ENCODE peak calls at places on chromosomes 13 and 19, in six cellular contexts. One of them, this sample, is unnamed.

GRCh38 chr19:32537626-32538025 is 43.4 kb upstream of the PDCD5 start:
- DNase-seq in GM12878: no peak
- DNase-seq in transverse colon: no peak
- DNase-seq in upper lobe of left lung: no peak
- DNase-seq in sigmoid colon: no peak
- DNase-seq in K562: no peak
- DNase-seq in this sample: no peak

GRCh38 chr19:13022859-13023636 is 27.8 kb downstream of the NFIX start:
- DNase-seq in sigmoid colon: peak; percentile 97
- DNase-seq in K562: peak; percentile 68
- DNase-seq in upper lobe of left lung: peak; percentile 83
- DNase-seq in GM12878: no peak
- DNase-seq in transverse colon: peak; percentile 76
- DNase-seq in this sample: peak; percentile 95

GRCh38 chr19:13843104-13843921 is 33.6 kb upstream of the NANOS3 start:
- DNase-seq in upper lobe of left lung: peak; percentile 77
- DNase-seq in K562: no peak
- DNase-seq in GM12878: no peak
- DNase-seq in sigmoid colon: peak; percentile 86
- DNase-seq in transverse colon: peak; percentile 75
- DNase-seq in this sample: peak; percentile 92

GRCh38 chr19:5128251-5128931 is 159.5 kb downstream of the KDM4B start:
- DNase-seq in upper lobe of left lung: no peak
- DNase-seq in GM12878: no peak
- DNase-seq in sigmoid colon: peak; percentile 85
- DNase-seq in transverse colon: no peak
- DNase-seq in K562: peak; percentile 90
- DNase-seq in this sample: no peak

GRCh38 chr13:66665991-66666390 is 564.1 kb downstream of the PCDH9 start:
- DNase-seq in transverse colon: no peak
- DNase-seq in GM12878: no peak
- DNase-seq in sigmoid colon: no peak
- DNase-seq in K562: no peak
- DNase-seq in upper lobe of left lung: no peak
- DNase-seq in this sample: no peak

GRCh38 chr19:58498316-58499020 is 13.3 kb downstream of the SLC27A5 start:
- DNase-seq in transverse colon: no peak
- DNase-seq in K562: peak; percentile 21
- DNase-seq in GM12878: no peak
- DNase-seq in sigmoid colon: no peak
- DNase-seq in upper lobe of left lung: no peak
- DNase-seq in this sample: peak; percentile 77

GRCh38 chr13:79679334-79679733 is 198.4 kb downstream of the NDFIP2 start:
- DNase-seq in upper lobe of left lung: peak; percentile 75
- DNase-seq in sigmoid colon: peak; percentile 81
- DNase-seq in GM12878: no peak
- DNase-seq in K562: peak; percentile 61
- DNase-seq in transverse colon: peak; percentile 79
- DNase-seq in this sample: peak; percentile 78

GRCh38 chr19:33462112-33462726 is 59.4 kb downstream of the PEPD start:
- DNase-seq in GM12878: no peak
- DNase-seq in upper lobe of left lung: peak; percentile 15
- DNase-seq in sigmoid colon: no peak
- DNase-seq in K562: no peak
- DNase-seq in transverse colon: no peak
- DNase-seq in this sample: peak; percentile 43

GRCh38 chr13:99015606-99016520 is 38.0 kb upstream of the DOCK9 start:
- DNase-seq in K562: no peak
- DNase-seq in upper lobe of left lung: no peak
- DNase-seq in transverse colon: no peak
- DNase-seq in GM12878: no peak
- DNase-seq in sigmoid colon: no peak
- DNase-seq in this sample: no peak

GRCh38 chr13:87324558-87324957 is 346.6 kb upstream of the SLITRK5 start:
- DNase-seq in transverse colon: no peak
- DNase-seq in sigmoid colon: no peak
- DNase-seq in K562: no peak
- DNase-seq in upper lobe of left lung: no peak
- DNase-seq in GM12878: no peak
- DNase-seq in this sample: no peak

DNA sequence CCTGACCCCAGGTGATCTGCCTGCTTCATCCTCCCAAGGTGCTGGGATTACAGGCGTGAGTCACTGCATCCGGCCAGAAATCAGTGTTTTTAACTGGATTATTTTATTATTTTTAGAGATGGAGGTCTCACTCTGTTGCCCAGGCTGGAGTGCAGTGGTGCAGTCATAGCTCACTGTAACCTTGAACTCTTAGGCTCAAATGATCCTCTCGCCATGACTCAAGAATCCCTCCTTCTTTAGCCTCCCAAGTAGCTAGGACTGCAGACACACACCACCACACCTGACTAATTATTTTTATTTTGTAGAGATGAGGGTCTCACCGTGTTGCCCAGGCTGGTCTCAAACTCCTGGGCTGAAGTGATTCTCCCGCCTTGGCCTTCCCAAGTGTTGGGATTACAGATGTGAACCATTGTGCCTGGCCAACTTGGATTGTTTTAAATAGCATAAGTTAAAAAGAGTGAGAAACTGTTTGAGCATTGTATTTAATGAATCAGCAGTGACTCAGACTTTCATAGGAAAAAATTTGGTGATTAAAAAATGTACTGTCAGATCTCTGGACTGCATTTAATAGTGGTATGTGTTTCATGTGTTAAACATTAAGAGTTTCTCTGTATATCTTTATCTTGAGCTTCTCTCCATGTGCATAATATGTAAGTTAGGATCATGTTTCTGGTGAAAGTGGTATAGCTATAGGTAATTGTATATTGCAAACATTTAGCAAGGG is 121.1 kb downstream of the PCCA start:
- DNase-seq in K562: no peak
- DNase-seq in GM12878: no peak
- DNase-seq in upper lobe of left lung: no peak
- DNase-seq in sigmoid colon: no peak
- DNase-seq in transverse colon: no peak
- DNase-seq in this sample: no peak
- TF ChIP-seq POLR2A in K562: no peak
- TF ChIP-seq POLR2A in GM12878: no peak
- TF ChIP-seq POLR2A in upper lobe of left lung: no peak
- TF ChIP-seq POLR2A in sigmoid colon: no peak
- TF ChIP-seq POLR2A in transverse colon: no peak
- TF ChIP-seq POLR2A in this sample: no peak

GRCh38 chr13:81987159-81987558 is 1646.2 kb upstream of the SPRY2 start:
- DNase-seq in GM12878: no peak
- DNase-seq in K562: no peak
- DNase-seq in upper lobe of left lung: no peak
- DNase-seq in transverse colon: no peak
- DNase-seq in sigmoid colon: no peak
- DNase-seq in this sample: no peak
- TF ChIP-seq EP300 in GM12878: no peak
- TF ChIP-seq EP300 in K562: no peak
- TF ChIP-seq EP300 in upper lobe of left lung: no peak
- TF ChIP-seq EP300 in transverse colon: no peak
- TF ChIP-seq EP300 in sigmoid colon: no peak
- TF ChIP-seq EP300 in this sample: no peak

DNA sequence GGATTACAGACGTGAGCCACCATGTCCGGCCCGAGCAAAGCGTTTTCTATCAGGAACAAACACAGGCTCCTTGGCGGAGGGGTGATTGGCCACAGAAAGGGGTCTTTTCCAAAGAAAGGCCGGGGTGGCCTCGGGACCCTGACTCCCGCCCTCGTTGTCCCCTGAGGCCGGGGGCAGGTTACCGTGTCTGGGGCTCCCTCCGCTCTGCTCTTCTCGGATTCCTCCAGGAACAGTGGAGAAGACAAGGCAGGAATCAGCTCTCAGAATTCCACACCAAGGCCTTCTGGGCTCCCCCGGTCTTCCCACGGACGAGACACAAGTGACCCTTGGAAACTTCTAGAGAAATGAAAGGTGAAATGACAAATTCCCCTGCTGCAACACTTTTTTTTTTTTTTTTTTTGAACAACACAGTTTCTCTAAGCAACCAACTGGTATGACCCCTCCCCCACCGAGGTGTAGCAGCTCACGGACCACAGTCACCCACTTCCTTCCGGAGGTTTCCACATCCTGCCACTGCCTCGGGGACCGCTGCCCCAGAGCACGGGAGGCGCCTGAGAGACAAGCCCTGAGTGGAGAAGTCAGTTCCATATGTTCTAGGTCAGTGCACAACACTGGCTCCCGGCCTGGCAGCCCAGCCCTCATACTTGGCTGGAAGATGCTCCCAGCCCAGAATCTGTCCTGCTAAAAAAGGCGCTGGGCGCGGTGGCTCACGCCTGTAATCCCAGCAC is 11.0 kb downstream of the MOB3A start:
- DNase-seq in GM12878: peak; percentile 96
- DNase-seq in upper lobe of left lung: peak; percentile 89
- DNase-seq in K562: peak; percentile 70
- DNase-seq in transverse colon: peak; percentile 88
- DNase-seq in sigmoid colon: peak; percentile 81
- DNase-seq in this sample: peak; percentile 82
- TF ChIP-seq POLR2AphosphoS5 in GM12878: peak; percentile 91
- TF ChIP-seq POLR2AphosphoS5 in upper lobe of left lung: peak; percentile 86
- TF ChIP-seq POLR2AphosphoS5 in K562: no peak
- TF ChIP-seq POLR2AphosphoS5 in transverse colon: peak; percentile 41
- TF ChIP-seq POLR2AphosphoS5 in sigmoid colon: no peak
- TF ChIP-seq POLR2AphosphoS5 in this sample: no peak

DNA sequence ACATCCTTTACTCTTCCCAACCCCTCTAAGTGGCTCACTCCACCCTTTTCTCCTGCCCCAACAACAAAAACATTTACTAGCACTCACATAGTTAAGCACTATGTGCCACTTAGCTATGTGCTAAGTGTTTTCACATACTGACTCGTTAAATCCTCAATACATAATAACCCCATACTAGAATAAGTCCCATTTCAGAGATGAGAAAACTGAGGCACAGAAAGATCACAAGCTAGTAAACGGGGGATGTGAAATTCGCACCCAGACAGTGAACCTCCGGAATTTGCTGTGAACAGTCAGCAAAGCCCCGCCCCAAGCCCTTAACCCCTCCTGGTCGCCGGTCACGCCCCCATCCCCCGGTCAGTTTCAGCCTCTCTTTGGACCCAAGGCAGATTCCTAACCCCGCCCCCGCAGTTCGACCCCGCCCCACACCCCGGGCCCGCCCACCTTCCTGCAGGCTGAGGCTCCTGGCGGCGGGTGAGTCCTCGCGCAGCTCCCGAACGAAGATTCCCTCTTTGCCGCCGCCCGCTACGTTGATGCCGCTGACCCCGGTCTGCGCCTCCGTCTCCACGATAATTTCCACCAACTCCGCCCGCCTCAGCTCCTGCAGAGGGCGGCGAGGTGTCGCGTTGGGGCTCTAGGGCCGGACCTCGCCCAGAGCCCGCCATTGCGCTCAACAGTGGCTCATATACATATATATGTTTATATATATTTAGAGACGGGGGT is 9.8 kb downstream of the PRX start:
- DNase-seq in K562: peak; percentile 97
- DNase-seq in sigmoid colon: peak; percentile 95
- DNase-seq in GM12878: peak; percentile 69
- DNase-seq in transverse colon: peak; percentile 95
- DNase-seq in upper lobe of left lung: peak; percentile 94
- DNase-seq in this sample: peak; percentile 96
- TF ChIP-seq POLR2A in K562: no peak
- TF ChIP-seq POLR2A in sigmoid colon: no peak
- TF ChIP-seq POLR2A in GM12878: peak; percentile 44
- TF ChIP-seq POLR2A in transverse colon: peak; percentile 48
- TF ChIP-seq POLR2A in upper lobe of left lung: peak; percentile 57
- TF ChIP-seq POLR2A in this sample: no peak

DNA sequence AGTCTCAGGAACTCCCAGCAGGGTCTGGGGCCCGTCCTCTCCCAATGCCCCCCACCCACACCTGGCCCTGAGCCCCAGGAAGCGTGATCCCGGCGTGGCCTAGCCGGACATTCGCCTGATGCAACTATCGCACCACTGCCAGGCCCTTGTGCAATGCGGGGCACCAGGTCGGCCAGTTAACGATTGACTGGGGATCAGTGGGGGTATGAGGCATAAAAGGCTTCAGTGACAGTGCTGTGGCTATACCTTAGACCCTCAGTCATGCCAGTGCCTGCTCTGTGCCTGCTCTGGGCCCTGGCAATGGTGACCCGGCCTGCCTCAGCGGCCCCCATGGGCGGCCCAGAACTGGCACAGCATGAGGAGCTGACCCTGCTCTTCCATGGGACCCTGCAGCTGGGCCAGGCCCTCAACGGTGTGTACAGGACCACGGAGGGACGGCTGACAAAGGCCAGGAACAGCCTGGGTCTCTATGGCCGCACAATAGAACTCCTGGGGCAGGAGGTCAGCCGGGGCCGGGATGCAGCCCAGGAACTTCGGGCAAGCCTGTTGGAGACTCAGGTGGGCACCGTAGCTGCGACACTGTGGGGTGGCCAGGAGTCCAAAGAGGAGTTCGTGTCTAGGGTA is at the start of gene ANGPTL8:
- DNase-seq in transverse colon: no peak
- DNase-seq in sigmoid colon: no peak
- DNase-seq in K562: no peak
- DNase-seq in upper lobe of left lung: no peak
- DNase-seq in GM12878: no peak
- DNase-seq in this sample: no peak
- TF ChIP-seq EP300 in transverse colon: no peak
- TF ChIP-seq EP300 in sigmoid colon: no peak
- TF ChIP-seq EP300 in K562: no peak
- TF ChIP-seq EP300 in upper lobe of left lung: no peak
- TF ChIP-seq EP300 in GM12878: no peak
- TF ChIP-seq EP300 in this sample: no peak

GRCh38 chr19:42270346-42271044 is 1.4 kb downstream of the CIC start:
- DNase-seq in sigmoid colon: peak; percentile 92
- DNase-seq in upper lobe of left lung: peak; percentile 71
- DNase-seq in transverse colon: peak; percentile 63
- DNase-seq in GM12878: no peak
- DNase-seq in K562: peak; percentile 62
- DNase-seq in this sample: peak; percentile 82
- TF ChIP-seq POLR2AphosphoS5 in sigmoid colon: peak; percentile 47
- TF ChIP-seq POLR2AphosphoS5 in upper lobe of left lung: no peak
- TF ChIP-seq POLR2AphosphoS5 in transverse colon: peak; percentile 14
- TF ChIP-seq POLR2AphosphoS5 in GM12878: peak; percentile 71
- TF ChIP-seq POLR2AphosphoS5 in K562: no peak
- TF ChIP-seq POLR2AphosphoS5 in this sample: no peak

DNA sequence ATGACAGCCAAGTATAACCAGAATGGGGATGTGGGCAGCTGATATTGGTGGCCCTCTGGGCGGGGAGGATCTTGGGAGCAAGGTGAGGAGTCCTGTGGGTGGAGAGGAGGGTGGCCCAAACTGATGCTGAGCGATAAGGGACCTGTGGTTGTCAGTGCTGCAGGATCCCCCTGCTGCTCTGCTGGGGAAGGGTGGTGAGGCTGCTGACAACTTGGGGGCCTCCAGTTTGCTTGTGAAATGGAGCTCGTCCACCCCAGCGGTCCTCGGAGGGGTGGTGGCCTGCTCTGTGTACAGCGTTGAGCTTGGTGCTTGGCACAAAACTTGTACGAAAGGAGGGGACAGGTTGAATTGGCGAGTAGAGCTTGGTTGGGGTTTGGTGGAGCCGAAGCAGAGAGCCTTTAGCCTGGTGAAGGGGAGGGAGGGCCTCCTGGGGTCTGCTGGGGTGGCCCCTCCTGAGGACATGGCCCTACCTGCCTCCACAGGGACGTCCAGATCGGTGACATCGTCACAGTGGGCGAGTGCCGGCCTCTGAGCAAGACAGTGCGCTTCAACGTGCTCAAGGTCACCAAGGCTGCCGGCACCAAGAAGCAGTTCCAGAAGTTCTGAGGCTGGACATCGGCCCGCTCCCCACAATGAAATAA is 2.9 kb downstream of the RPS11 start:
- DNase-seq in transverse colon: no peak
- DNase-seq in sigmoid colon: no peak
- DNase-seq in upper lobe of left lung: no peak
- DNase-seq in GM12878: no peak
- DNase-seq in K562: no peak
- DNase-seq in this sample: no peak
- TF ChIP-seq POLR2A in transverse colon: no peak
- TF ChIP-seq POLR2A in sigmoid colon: no peak
- TF ChIP-seq POLR2A in upper lobe of left lung: no peak
- TF ChIP-seq POLR2A in GM12878: no peak
- TF ChIP-seq POLR2A in K562: peak; percentile 5
- TF ChIP-seq POLR2A in this sample: no peak

GRCh38 chr13:70253834-70254233 is 145.6 kb upstream of the KLHL1 start:
- DNase-seq in GM12878: no peak
- DNase-seq in transverse colon: no peak
- DNase-seq in upper lobe of left lung: no peak
- DNase-seq in sigmoid colon: no peak
- DNase-seq in K562: no peak
- DNase-seq in this sample: no peak
- TF ChIP-seq EP300 in GM12878: no peak
- TF ChIP-seq EP300 in transverse colon: no peak
- TF ChIP-seq EP300 in upper lobe of left lung: no peak
- TF ChIP-seq EP300 in sigmoid colon: no peak
- TF ChIP-seq EP300 in K562: no peak
- TF ChIP-seq EP300 in this sample: no peak